ENCODE peak calls at places on chromosomes 7 and 10, in four cellular contexts. Q is H9, S is upper lobe of right lung, B is cardiac muscle cell. R is an unnamed sample.

GRCh38 chr7:43058271-43059066 is 54.0 kb upstream of the HECW1 start:
- DNase-seq in Q (no peak), S (no peak), B (no peak), R (no peak)

GRCh38 chr10:85959239-85959638 is 407.4 kb downstream of the GRID1 start:
- DNase-seq in Q (no peak), S (no peak), B (no peak), R (no peak)

GRCh38 chr7:107982918-107983389 is 20.0 kb downstream of the LAMB1 start:
- DNase-seq in Q (no peak), S (no peak), B (no peak), R (no peak)

GRCh38 chr10:79047875-79048638 is 20.7 kb upstream of the ZMIZ1 start:
- DNase-seq in Q (no peak), S (peak; percentile 68), B (no peak), R (peak; percentile 69)

GRCh38 chr10:99809931-99810615 is 27.6 kb downstream of the ABCC2 start:
- DNase-seq in Q (no peak), S (no peak), B (peak; percentile 69), R (no peak)

GRCh38 chr7:27108390-27109127 is 6.1 kb upstream of the HOXA2 start:
- DNase-seq in Q (peak; percentile 86), S (no peak), B (no peak), R (peak; percentile 68)

GRCh38 chr7:20894806-20895205 is 108.1 kb upstream of the SP8 start:
- DNase-seq in Q (no peak), S (no peak), B (no peak), R (no peak)

GRCh38 chr7:30659312-30659711 is 22.9 kb downstream of the CRHR2 start:
- DNase-seq in Q (no peak), S (peak; percentile 42), B (peak; percentile 38), R (no peak)

GRCh38 chr7:99624487-99624886 is 7.7 kb downstream of the ZSCAN25 start:
- DNase-seq in Q (no peak), S (no peak), B (no peak), R (no peak)

GRCh38 chr10:70587045-70587658 is 15.4 kb downstream of the PRF1 start:
- DNase-seq in Q (no peak), S (no peak), B (no peak), R (no peak)

GRCh38 chr10:129049501-129049900 is 417.5 kb upstream of the MGMT start:
- DNase-seq in Q (no peak), S (no peak), B (no peak), R (no peak)

GRCh38 chr7:142231716-142232115 is 26.1 kb downstream of the PRSS58 start:
- DNase-seq in Q (peak; percentile 88), S (no peak), B (no peak), R (no peak)

GRCh38 chr7:128139406-128139805 is 101.7 kb upstream of the LEP start:
- DNase-seq in Q (no peak), S (no peak), B (no peak), R (no peak)

GRCh38 chr7:75638607-75639070 is 100.1 kb downstream of the HIP1 start:
- DNase-seq in Q (peak; percentile 60), S (peak; percentile 80), B (peak; percentile 59), R (peak; percentile 40)

GRCh38 chr10:34955391-34955790 is 134.8 kb downstream of the CUL2 start:
- DNase-seq in Q (no peak), S (no peak), B (peak; percentile 55), R (no peak)

GRCh38 chr10:126437661-126438406 is 49.6 kb upstream of the ADAM12 start:
- DNase-seq in Q (no peak), S (no peak), B (no peak), R (no peak)

GRCh38 chr10:24617771-24618396 is 105.8 kb downstream of the ARHGAP21 start:
- DNase-seq in Q (peak; percentile 82), S (peak; percentile 69), B (peak; percentile 57), R (peak; percentile 71)

GRCh38 chr7:151013356-151013727 is 11.0 kb downstream of the ATG9B start:
- DNase-seq in Q (peak; percentile 43), S (no peak), B (no peak), R (peak; percentile 36)

GRCh38 chr10:124650820-124651401 is 93.3 kb downstream of the FAM53B start:
- DNase-seq in Q (no peak), S (no peak), B (no peak), R (no peak)

GRCh38 chr10:98886686-98887085 is 349.0 kb downstream of the HPSE2 start:
- DNase-seq in Q (no peak), S (no peak), B (peak; percentile 40), R (no peak)

GRCh38 chr10:131170042-131170983 is 141.2 kb downstream of the TCERG1L start:
- DNase-seq in Q (peak; percentile 8), S (no peak), B (no peak), R (no peak)

GRCh38 chr7:80240265-80241025 is 105.8 kb downstream of the GNAI1 start:
- DNase-seq in Q (no peak), S (no peak), B (no peak), R (no peak)

GRCh38 chr7:101923276-101923985 is 106.0 kb downstream of the CUX1 start:
- DNase-seq in Q (no peak), S (no peak), B (peak; percentile 63), R (no peak)

GRCh38 chr7:23020742-23021401 is 6.9 kb upstream of the HYCC1 start:
- DNase-seq in Q (no peak), S (no peak), B (peak; percentile 83), R (no peak)

GRCh38 chr7:96596120-96596826 is 113.4 kb downstream of the SEM1 start:
- DNase-seq in Q (no peak), S (no peak), B (no peak), R (no peak)

GRCh38 chr7:107233981-107234380 is 65.2 kb downstream of the HBP1 start:
- DNase-seq in Q (no peak), S (no peak), B (no peak), R (no peak)

GRCh38 chr10:96334888-96335526 is 23.8 kb downstream of the OPALIN start:
- DNase-seq in Q (peak; percentile 49), S (no peak), B (peak; percentile 56), R (peak; percentile 35)

GRCh38 chr7:27650283-27650682 is 12.4 kb downstream of the HIBADH start:
- DNase-seq in Q (no peak), S (no peak), B (no peak), R (no peak)

GRCh38 chr10:77290528-77291155 is 347.0 kb downstream of the KCNMA1 start:
- DNase-seq in Q (no peak), S (no peak), B (peak; percentile 64), R (no peak)

GRCh38 chr10:133019191-133019590 is 68.5 kb upstream of the ADGRA1 start:
- DNase-seq in Q (no peak), S (no peak), B (no peak), R (no peak)
- H3K4me1 ChIP-seq in Q (no peaks in the 10 kb centered on the region), S (no peaks in the 10 kb centered on the region), B (no peaks in the 10 kb centered on the region), R (no peaks in the 10 kb centered on the region)

GRCh38 chr10:133334495-133335237 is 2.0 kb downstream of the CALY start:
- DNase-seq in Q (no peak), S (peak; percentile 68), B (peak; percentile 41), R (no peak)
- H3K27me3 ChIP-seq in Q (peaks cover 44% of the 10 kb centered on the region), S (peaks cover 55% of the 10 kb centered on the region), B (peaks cover 68% of the 10 kb centered on the region), R (peaks cover 31% of the 10 kb centered on the region)

GRCh38 chr7:1512781-1513656 is 8.8 kb upstream of the INTS1 start:
- DNase-seq in Q (no peak), S (peak; percentile 83), B (peak; percentile 41), R (no peak)

GRCh38 chr7:1514407-1514806 is 10.2 kb upstream of the INTS1 start:
- DNase-seq in Q (no peak), S (no peak), B (no peak), R (no peak)

GRCh38 chr7:1511829-1512422 is 7.7 kb upstream of the INTS1 start:
- DNase-seq in Q (no peak), S (no peak), B (no peak), R (no peak)

GRCh38 chr7:1514993-1515392 is 10.8 kb upstream of the INTS1 start:
- DNase-seq in Q (no peak), S (no peak), B (no peak), R (no peak)

GRCh38 chr7:1513657-1514095 is 9.5 kb upstream of the INTS1 start:
- DNase-seq in Q (no peak), S (no peak), B (peak; percentile 17), R (no peak)
- H3K4me1 ChIP-seq in Q (no peaks in the 10 kb centered on the region), S (no peaks in the 10 kb centered on the region), B (peaks cover 8% of the 10 kb centered on the region), R (no peaks in the 10 kb centered on the region)

GRCh38 chr10:13458107-13458761 is 70.6 kb downstream of the BEND7 start:
- DNase-seq in Q (no peak), S (no peak), B (no peak), R (no peak)
- H3K27me3 ChIP-seq in Q (no peaks in the 10 kb centered on the region), S (no peaks in the 10 kb centered on the region), B (no peaks in the 10 kb centered on the region), R (no peaks in the 10 kb centered on the region)

GRCh38 chr10:104317195-104318095 is 20.8 kb downstream of the ITPRIP start:
- DNase-seq in Q (no peak), S (peak; percentile 26), B (peak; percentile 73), R (no peak)
- H3K4me1 ChIP-seq in Q (peaks cover 11% of the 10 kb centered on the region), S (peaks cover 62% of the 10 kb centered on the region), B (peaks cover 17% of the 10 kb centered on the region), R (peaks cover 4% of the 10 kb centered on the region)

DNA sequence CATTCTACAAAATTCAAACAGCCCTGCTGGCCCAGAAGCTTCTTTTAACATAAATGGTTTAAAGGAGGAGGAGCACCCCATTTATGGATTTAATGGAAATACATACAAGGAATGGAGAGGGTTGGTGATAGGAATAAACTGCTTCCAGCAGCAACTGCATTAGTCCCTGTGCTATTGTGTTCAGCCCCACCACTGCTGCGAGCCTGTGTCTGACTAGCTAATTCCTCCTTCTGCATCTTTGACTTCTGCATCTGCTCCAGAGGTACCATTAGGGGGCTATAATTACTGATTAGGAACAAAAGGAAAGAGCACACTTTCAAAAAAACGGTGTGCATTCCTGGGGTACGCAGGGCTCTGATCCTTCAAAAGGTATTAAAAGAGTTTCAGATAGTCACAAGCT is 24.8 kb downstream of the CDCA7L start:
- DNase-seq in Q (no peak), S (no peak), B (no peak), R (no peak)
- H3K27me3 ChIP-seq in Q (no peaks in the 10 kb centered on the region), S (no peaks in the 10 kb centered on the region), B (no peaks in the 10 kb centered on the region), R (no peaks in the 10 kb centered on the region)

GRCh38 chr10:50567384-50567783 is 56.4 kb downstream of the SGMS1 start:
- DNase-seq in Q (no peak), S (no peak), B (no peak), R (no peak)
- H3K4me1 ChIP-seq in Q (peaks cover 25% of the 10 kb centered on the region), S (no peaks in the 10 kb centered on the region), B (no peaks in the 10 kb centered on the region), R (no peaks in the 10 kb centered on the region)

GRCh38 chr10:49298666-49298989 is 342 bp upstream of the C10orf71 start:
- DNase-seq in Q (no peak), S (no peak), B (peak; percentile 32), R (no peak)

GRCh38 chr10:49296826-49297225 is 2.1 kb upstream of the C10orf71 start:
- DNase-seq in Q (no peak), S (no peak), B (no peak), R (no peak)

GRCh38 chr10:49298990-49299815 is at the start of gene C10orf71:
- DNase-seq in Q (no peak), S (no peak), B (peak; percentile 5), R (no peak)

GRCh38 chr10:49296382-49296781 is 2.6 kb upstream of the C10orf71 start:
- DNase-seq in Q (no peak), S (no peak), B (no peak), R (no peak)

GRCh38 chr10:49297818-49298665 is 928 bp upstream of the C10orf71 start:
- DNase-seq in Q (no peak), S (no peak), B (no peak), R (no peak)
- H3K27me3 ChIP-seq in Q (no peaks in the 10 kb centered on the region), S (no peaks in the 10 kb centered on the region), B (no peaks in the 10 kb centered on the region), R (no peaks in the 10 kb centered on the region)